ENCODE peak calls at places on chromosomes 2 and 18, in four cellular contexts. P is psoas muscle, Q is transverse colon, B is stomach. S is an unnamed sample.

GRCh38 chr2:43300781-43301586 is 74.6 kb upstream of the ZFP36L2 start:
- DNase-seq in Q (peak), B (peak), P (no peak), S (no peak)

GRCh38 chr2:204888222-204888621 is 342.9 kb downstream of the PARD3B start:
- DNase-seq in P (no peak), B (no peak), Q (no peak), S (no peak)

GRCh38 chr2:24124003-24124585 is 825 bp downstream of the FAM228B start:
- DNase-seq in Q (no peak), B (no peak), P (no peak), S (no peak)

GRCh38 chr2:55425449-55425848 is 5.8 kb upstream of the CCDC88A start:
- DNase-seq in Q (no peak), B (no peak), P (no peak), S (no peak)

GRCh38 chr18:34643982-34644381 is 66.1 kb upstream of the DTNA start:
- DNase-seq in P (no peak), Q (no peak), B (no peak), S (no peak)

GRCh38 chr2:53173698-53174455 is 593.7 kb upstream of the CHAC2 start:
- DNase-seq in P (no peak), B (no peak), Q (no peak), S (no peak)

GRCh38 chr2:100675855-100676254 is 113.1 kb downstream of the PDCL3 start:
- DNase-seq in B (no peak), Q (no peak), P (no peak), S (no peak)

GRCh38 chr2:200703132-200703925 is 108.4 kb upstream of the BZW1 start:
- DNase-seq in P (no peak), B (no peak), Q (no peak), S (no peak)

GRCh38 chr2:127582863-127583861 is 47.7 kb downstream of the MYO7B start:
- DNase-seq in P (no peak), Q (no peak), B (peak), S (no peak)

GRCh38 chr2:9565436-9566153 is 10.0 kb upstream of the ADAM17 start:
- DNase-seq in Q (peak), P (peak), B (peak), S (peak)

GRCh38 chr2:88733155-88733902 is 41.9 kb downstream of the RPIA start:
- DNase-seq in B (no peak), Q (no peak), P (no peak), S (no peak)

DNA sequence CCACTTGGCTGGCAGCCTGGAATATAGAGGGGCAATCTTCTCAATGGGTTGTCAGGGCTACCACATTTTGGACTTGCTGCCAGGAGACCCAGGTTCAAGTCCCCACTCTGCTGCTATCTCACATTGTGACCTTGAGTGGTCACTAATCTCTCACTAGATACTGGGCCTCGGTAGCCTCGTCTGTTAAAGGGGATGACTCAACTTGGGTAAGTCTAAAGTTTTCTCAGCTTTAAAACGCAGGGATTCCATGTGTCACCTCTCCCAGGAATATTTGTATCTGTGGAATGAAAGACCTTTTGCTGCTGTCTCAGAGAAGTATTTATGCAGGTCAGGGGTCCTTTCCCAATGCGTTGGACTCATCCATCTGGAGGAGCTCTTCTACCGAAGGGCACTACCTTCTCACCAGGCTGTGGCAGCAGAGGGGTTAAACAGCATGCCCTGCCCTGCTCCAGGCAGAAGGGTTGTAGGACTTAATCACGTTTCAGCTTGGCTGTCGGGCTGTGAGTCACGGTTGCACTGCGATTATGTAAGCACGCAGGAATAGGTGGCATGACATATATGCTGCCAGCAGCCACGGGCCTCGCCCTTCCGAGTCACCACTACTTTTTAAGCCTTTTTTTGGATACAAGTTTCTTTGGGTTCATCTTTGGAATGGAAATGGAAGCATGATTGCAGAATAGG is 86.5 kb downstream of the SEMA4F start:
- DNase-seq in P (peak), Q (peak), B (peak), S (no peak)
- H3K27ac ChIP-seq in P (peak), Q (peak), B (peak), S (no peak)

GRCh38 chr2:15166878-15167277 is 394.3 kb downstream of the NBAS start:
- DNase-seq in Q (no peak), P (no peak), B (no peak), S (no peak)
- H3K27ac ChIP-seq in Q (no peak), P (no peak), B (no peak), S (no peak)

GRCh38 chr2:215435261-215435808 is 533 bp downstream of the FN1 start:
- DNase-seq in B (peak), P (peak), Q (peak), S (peak)

GRCh38 chr2:215437614-215438013 is 1.7 kb upstream of the FN1 start:
- DNase-seq in P (no peak), Q (no peak), B (no peak), S (no peak)

GRCh38 chr2:215435809-215436704 is at the start of gene FN1:
- DNase-seq in Q (peak), B (peak), P (peak), S (peak)

GRCh38 chr2:215434447-215435260 is 1.2 kb downstream of the FN1 start:
- DNase-seq in Q (no peak), P (no peak), B (no peak), S (no peak)

DNA sequence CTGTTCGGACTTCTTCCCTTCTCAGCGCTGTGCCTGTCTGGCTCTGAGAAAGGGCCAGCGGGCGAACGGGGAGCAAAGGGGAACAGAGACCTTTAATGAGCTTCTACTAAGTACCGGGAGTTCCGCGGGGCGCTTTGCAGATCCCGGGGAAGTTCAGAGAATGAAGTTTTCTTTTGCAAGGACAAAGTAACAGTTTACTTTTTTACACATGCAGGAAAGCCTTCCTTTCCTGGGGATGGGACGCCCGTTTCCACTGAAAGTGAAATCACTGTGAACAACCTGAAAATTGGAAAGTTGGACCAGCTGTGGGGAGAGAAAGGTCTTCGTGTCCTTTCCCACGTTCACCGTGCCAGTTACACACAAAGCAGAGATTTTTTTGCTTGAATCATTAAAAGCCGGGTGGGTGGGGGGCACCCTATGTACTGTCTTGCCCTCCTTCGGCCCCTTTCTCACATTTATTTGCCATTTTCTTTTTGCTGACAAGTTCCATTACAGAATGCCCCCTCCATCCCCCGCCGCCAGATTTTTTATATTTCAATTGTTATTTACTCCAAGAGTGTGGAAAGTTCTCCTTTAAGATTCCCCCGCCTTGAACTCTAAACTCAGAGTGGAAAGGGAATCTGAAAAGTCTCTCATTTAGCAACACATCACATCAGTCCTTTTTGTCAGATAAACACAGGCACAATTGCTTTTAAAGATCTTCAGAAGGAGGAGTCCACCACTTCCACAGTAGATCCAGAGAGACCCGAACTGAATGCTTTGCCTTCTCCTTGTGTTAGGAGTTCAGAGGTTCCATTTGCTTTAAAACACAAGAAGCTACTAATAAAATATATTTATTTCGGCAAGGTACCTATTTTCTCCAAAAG is 1.1 kb upstream of the FN1 start:
- DNase-seq in Q (no peak), B (peak), P (no peak), S (no peak)
- H3K27ac ChIP-seq in Q (peak), B (peak), P (peak), S (peak)

GRCh38 chr2:202022755-202023154 is 10.9 kb upstream of the FZD7 start:
- DNase-seq in P (no peak), Q (no peak), B (no peak), S (no peak)

GRCh38 chr2:202024871-202025270 is 8.8 kb upstream of the FZD7 start:
- DNase-seq in Q (no peak), B (no peak), P (no peak), S (no peak)

GRCh38 chr2:202025816-202026215 is 7.8 kb upstream of the FZD7 start:
- DNase-seq in P (no peak), Q (no peak), B (no peak), S (no peak)

GRCh38 chr2:202023904-202024266 is 9.8 kb upstream of the FZD7 start:
- DNase-seq in Q (no peak), B (no peak), P (no peak), S (no peak)

GRCh38 chr2:202023198-202023903 is 10.3 kb upstream of the FZD7 start:
- DNase-seq in Q (no peak), B (no peak), P (no peak), S (no peak)
- H3K27ac ChIP-seq in Q (no peak), B (no peak), P (peak), S (no peak)

GRCh38 chr18:9848170-9848854 is 37.5 kb upstream of the TXNDC2 start:
- DNase-seq in Q (no peak), B (no peak), P (no peak), S (no peak)
- H3K27ac ChIP-seq in Q (peak), B (no peak), P (peak), S (no peak)

DNA sequence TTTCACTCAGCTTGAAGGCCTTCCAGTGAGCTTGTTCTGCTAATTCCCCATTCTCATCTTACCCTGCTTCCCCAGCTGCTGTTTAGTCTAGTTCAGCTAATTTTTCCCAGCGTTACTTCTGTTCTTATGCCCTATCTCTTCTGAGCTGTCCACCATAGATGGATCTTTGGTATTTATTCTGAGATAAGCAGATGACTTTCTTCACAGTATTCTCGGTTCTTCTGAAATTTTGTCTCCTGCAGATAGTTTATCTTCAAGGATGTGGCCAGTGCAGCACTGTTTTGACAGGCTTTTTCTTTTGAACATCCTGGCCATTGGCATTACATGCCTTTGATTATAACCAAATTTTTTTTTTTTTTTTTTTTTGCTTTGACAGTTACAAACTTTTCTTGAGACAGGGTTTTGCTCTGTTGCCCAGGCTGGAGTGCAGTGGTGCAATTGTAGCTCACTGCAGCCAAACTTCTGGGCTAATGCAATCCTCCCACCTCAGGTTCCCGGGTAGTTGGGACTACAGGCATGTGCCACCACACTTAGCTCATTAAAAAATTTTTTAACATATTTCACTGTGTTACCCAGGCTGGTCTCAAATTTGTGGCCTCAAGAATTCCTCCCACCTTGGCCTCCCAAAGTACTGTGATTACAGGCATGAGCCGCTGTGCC is 134.3 kb downstream of the WDSUB1 start:
- DNase-seq in B (no peak), Q (no peak), P (no peak), S (no peak)
- H3K27ac ChIP-seq in B (peak), Q (peak), P (no peak), S (no peak)

GRCh38 chr2:46804794-46805193 is 110.8 kb downstream of the MCFD2 start:
- DNase-seq in Q (no peak), B (no peak), P (no peak), S (no peak)

GRCh38 chr2:46801731-46802664 is 113.6 kb downstream of the MCFD2 start:
- DNase-seq in Q (no peak), P (no peak), B (no peak), S (no peak)

GRCh38 chr2:46803911-46804670 is 111.5 kb downstream of the MCFD2 start:
- DNase-seq in P (no peak), B (no peak), Q (no peak), S (no peak)

GRCh38 chr2:46802665-46803550 is 112.7 kb downstream of the MCFD2 start:
- DNase-seq in Q (no peak), B (no peak), P (no peak), S (peak)

GRCh38 chr2:46803551-46803885 is 112.1 kb downstream of the MCFD2 start:
- DNase-seq in P (no peak), B (no peak), Q (no peak), S (no peak)
- H3K27ac ChIP-seq in P (no peak), B (no peak), Q (no peak), S (no peak)

GRCh38 chr2:25512707-25513106 is 160.7 kb downstream of the DTNB start:
- DNase-seq in B (no peak), P (no peak), Q (peak), S (no peak)

GRCh38 chr2:25517701-25518100 is 155.7 kb downstream of the DTNB start:
- DNase-seq in Q (no peak), P (no peak), B (no peak), S (no peak)

DNA sequence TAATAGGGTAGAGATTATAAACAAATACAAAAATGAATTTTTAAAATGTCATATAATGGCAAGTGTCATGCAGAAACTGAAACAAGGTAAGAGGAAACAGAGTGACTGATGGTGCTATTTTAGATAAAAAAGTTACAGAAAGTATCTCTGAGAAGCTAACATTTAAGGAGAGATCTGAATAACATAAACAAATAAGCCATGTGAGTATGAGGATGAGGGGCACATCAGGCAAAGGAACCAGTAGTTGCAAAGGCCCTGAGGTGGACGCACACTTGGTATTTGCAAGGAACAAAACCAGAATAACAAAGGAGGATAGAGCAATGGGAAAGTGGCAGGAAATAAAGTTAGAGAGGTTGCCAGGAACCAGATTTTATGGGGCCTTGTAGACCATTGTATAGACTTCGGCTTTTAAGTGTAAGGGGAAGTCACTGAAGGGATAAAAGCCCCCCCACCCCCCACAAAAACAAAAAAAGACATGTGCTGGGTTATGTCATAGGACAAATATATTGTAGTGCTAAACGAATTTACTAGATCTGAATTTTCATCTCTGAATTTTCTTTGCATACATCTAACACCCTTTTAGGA is 159.2 kb downstream of the DTNB start:
- DNase-seq in P (no peak), B (no peak), Q (no peak), S (no peak)
- H3K27ac ChIP-seq in P (no peak), B (no peak), Q (no peak), S (no peak)

GRCh38 chr18:22031581-22031980 is 137.8 kb upstream of the GATA6 start:
- DNase-seq in B (peak), P (no peak), Q (no peak), S (no peak)
- H3K27ac ChIP-seq in B (peak), P (no peak), Q (no peak), S (no peak)

GRCh38 chr18:45666006-45666405 is 50.7 kb downstream of the SLC14A2 start:
- DNase-seq in B (no peak), Q (no peak), P (no peak), S (no peak)

GRCh38 chr18:45664824-45665763 is 49.8 kb downstream of the SLC14A2 start:
- DNase-seq in Q (peak), P (peak), B (peak), S (peak)

GRCh38 chr18:45666520-45666919 is 51.2 kb downstream of the SLC14A2 start:
- DNase-seq in P (no peak), B (no peak), Q (no peak), S (no peak)

GRCh38 chr18:45670281-45670962 is 53.6 kb upstream of the SLC14A1 start:
- DNase-seq in Q (no peak), B (no peak), P (peak), S (no peak)

DNA sequence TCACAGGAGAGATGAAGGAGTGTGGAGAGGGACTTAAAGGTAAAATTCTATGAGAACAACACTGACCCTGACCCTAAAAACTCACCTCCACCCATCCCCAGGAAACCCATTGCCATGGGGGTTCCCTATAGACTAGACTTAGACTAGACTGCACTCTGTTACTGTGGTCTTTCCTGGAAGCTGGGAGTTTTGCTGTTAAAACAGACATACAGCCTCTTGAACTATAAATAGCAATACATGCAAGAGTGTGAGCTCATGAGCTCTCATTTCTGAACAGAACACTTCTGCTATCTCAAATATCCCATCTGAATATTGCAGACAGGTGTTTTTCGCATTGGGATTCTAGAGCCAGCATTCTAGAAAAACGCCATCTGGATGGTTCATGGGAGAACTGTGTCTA is 51.8 kb downstream of the SLC14A2 start:
- DNase-seq in B (no peak), P (no peak), Q (no peak), S (no peak)
- H3K27ac ChIP-seq in B (no peak), P (peak), Q (no peak), S (no peak)

S was measured in uterus.